ENCODE peak calls at places on chromosomes 2 and 18, in five cellular contexts. T is H1, M is K562, O is HepG2, X is A549. Q is an unnamed sample.

GRCh38 chr2:80102026-80102425 is 202.5 kb downstream of the LRRTM1 start:
- DNase-seq in X (no peak), M (no peak), T (no peak), O (no peak), Q (no peak)

GRCh38 chr18:60549338-60549960 is 176.9 kb upstream of the MC4R start:
- DNase-seq in T (peak), X (peak), M (peak), O (peak), Q (peak)

GRCh38 chr2:72165792-72166191 is 18.1 kb upstream of the CYP26B1 start:
- DNase-seq in X (peak), M (no peak), T (no peak), O (no peak), Q (no peak)

GRCh38 chr2:164850235-164850634 is 8.6 kb upstream of the COBLL1 start:
- DNase-seq in X (no peak), T (no peak), M (no peak), O (no peak), Q (no peak)

GRCh38 chr2:159738509-159739390 is 26.4 kb downstream of the MARCHF7 start:
- DNase-seq in O (no peak), X (peak), T (no peak), M (peak), Q (no peak)

GRCh38 chr2:102449370-102449974 is 23.6 kb upstream of the SLC9A4 start:
- DNase-seq in T (no peak), X (peak), M (peak), O (peak), Q (peak)

GRCh38 chr18:70422061-70422965 is 133.5 kb downstream of the SOCS6 start:
- DNase-seq in T (no peak), X (peak), O (peak), M (no peak), Q (peak)

GRCh38 chr2:237627463-237628321 is at the start of gene LRRFIP1:
- DNase-seq in O (no peak), M (no peak), X (no peak), T (no peak), Q (peak)

GRCh38 chr2:104368089-104368488 is 485.8 kb upstream of the POU3F3 start:
- DNase-seq in O (no peak), T (no peak), M (no peak), X (no peak), Q (no peak)

GRCh38 chr2:156065912-156066311 is 266.6 kb downstream of the NR4A2 start:
- DNase-seq in O (peak), T (no peak), M (no peak), X (peak), Q (no peak)

GRCh38 chr2:2871480-2872308 is 505.9 kb downstream of the EIPR1 start:
- DNase-seq in T (no peak), M (no peak), O (no peak), X (no peak), Q (no peak)

GRCh38 chr2:57987835-57988573 is 58.6 kb upstream of the VRK2 start:
- DNase-seq in M (no peak), T (no peak), O (no peak), X (no peak), Q (no peak)

GRCh38 chr2:67268806-67269205 is 128.3 kb upstream of the ETAA1 start:
- DNase-seq in M (no peak), X (peak), O (no peak), T (no peak), Q (peak)

GRCh38 chr18:57094199-57094598 is 52.7 kb upstream of the BOD1L2 start:
- DNase-seq in M (no peak), O (no peak), T (no peak), X (no peak), Q (no peak)

GRCh38 chr2:237774811-237775553 is 23.6 kb upstream of the RBM44 start:
- DNase-seq in X (peak), T (peak), M (peak), O (peak), Q (peak)

GRCh38 chr2:172861163-172861562 is 125.5 kb downstream of the RAPGEF4 start:
- DNase-seq in O (no peak), M (no peak), X (no peak), T (no peak), Q (peak)

GRCh38 chr18:3481696-3482210 is 31.8 kb downstream of the TGIF1 start:
- DNase-seq in T (no peak), M (peak), X (no peak), O (peak), Q (peak)

GRCh38 chr18:13831864-13832508 is 8.0 kb downstream of the MC5R start:
- DNase-seq in T (no peak), X (peak), O (peak), M (no peak), Q (no peak)

GRCh38 chr2:240703417-240704341 is 12.0 kb downstream of the AQP12A start:
- DNase-seq in T (no peak), X (no peak), O (no peak), M (no peak), Q (no peak)

GRCh38 chr2:107595749-107596148 is 230.9 kb upstream of the RGPD4 start:
- DNase-seq in X (peak), M (no peak), T (no peak), O (no peak), Q (no peak)

GRCh38 chr2:53949457-53949856 is 21.3 kb downstream of the PSME4 start:
- DNase-seq in O (no peak), T (no peak), M (no peak), X (no peak), Q (peak)

GRCh38 chr2:9445089-9445488 is 21.6 kb downstream of the CPSF3 start:
- DNase-seq in T (no peak), M (no peak), O (no peak), X (no peak), Q (no peak)

GRCh38 chr2:128641421-128642095 is 322.9 kb upstream of the HS6ST1 start:
- DNase-seq in T (no peak), O (no peak), X (no peak), M (no peak), Q (no peak)

GRCh38 chr2:102114290-102114721 is 28.2 kb upstream of the IL1R1 start:
- DNase-seq in T (no peak), X (no peak), O (peak), M (no peak), Q (peak)

GRCh38 chr2:3300224-3300623 is 77.4 kb downstream of the EIPR1 start:
- DNase-seq in O (no peak), X (no peak), T (no peak), M (no peak), Q (no peak)

GRCh38 chr2:69959425-69959824 is 2.0 kb downstream of the ASPRV1 start:
- DNase-seq in T (no peak), O (no peak), X (no peak), M (no peak), Q (no peak)

GRCh38 chr2:240614391-240614790 is 10.9 kb upstream of the GPR35 start:
- DNase-seq in T (no peak), X (no peak), O (no peak), M (no peak), Q (no peak)

GRCh38 chr2:32559136-32559535 is 68.7 kb upstream of the TTC27 start:
- DNase-seq in M (no peak), T (no peak), X (no peak), O (no peak), Q (no peak)

GRCh38 chr2:205321240-205321639 is 361.1 kb upstream of the NRP2 start:
- DNase-seq in O (no peak), X (no peak), T (no peak), M (no peak), Q (no peak)

GRCh38 chr2:240921319-240922233 is 15.4 kb downstream of the CROCC2 start:
- DNase-seq in T (no peak), O (no peak), X (peak), M (no peak), Q (no peak)

GRCh38 chr2:85735691-85736090 is 18.1 kb upstream of the ATOH8 start:
- DNase-seq in T (no peak), M (no peak), O (no peak), X (no peak), Q (peak)

GRCh38 chr18:3138274-3138975 is 81.3 kb downstream of the MYOM1 start:
- DNase-seq in M (no peak), T (no peak), O (no peak), X (no peak), Q (no peak)

GRCh38 chr2:176291768-176292393 is 22.6 kb downstream of the MTX2 start:
- DNase-seq in T (no peak), X (no peak), O (peak), M (no peak), Q (no peak)

GRCh38 chr2:21438949-21439348 is 315.2 kb downstream of the TDRD15 start:
- DNase-seq in T (no peak), M (no peak), X (peak), O (no peak), Q (no peak)

GRCh38 chr2:236562434-236562833 is 7.2 kb upstream of the ACKR3 start:
- DNase-seq in M (peak), X (peak), O (peak), T (no peak), Q (peak)
- TF ChIP-seq CTCF in M (peak), X (peak), O (peak), T (no peak), Q (peak)

DNA sequence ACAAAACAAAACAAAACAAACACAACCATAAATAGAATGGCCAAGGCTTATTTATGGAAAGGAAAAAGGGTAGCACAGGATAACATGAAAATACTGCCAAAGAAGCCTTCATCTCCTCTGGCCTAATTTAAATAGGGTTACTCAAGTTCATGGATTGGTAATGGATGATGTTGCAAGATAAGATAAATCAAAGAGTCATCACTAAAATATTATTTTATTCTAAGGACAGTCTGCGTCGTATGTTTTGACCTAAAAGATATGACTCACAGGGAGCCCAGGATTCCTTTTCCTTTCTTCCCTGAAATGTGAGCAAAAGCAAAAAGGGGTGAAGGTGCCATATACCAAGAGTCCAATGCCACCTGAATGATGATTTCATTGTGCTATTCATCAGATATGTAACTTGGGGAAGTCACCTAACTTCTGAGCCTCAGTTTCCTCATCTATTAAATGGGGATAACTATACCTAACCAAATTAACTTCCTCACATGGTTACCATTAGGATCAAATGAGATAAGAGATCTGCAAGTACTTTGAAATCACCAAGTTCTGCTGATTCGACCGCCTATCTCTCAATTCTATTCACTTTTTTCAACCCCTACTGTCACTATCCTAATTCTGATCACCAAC is 137.7 kb downstream of the THADA start:
- DNase-seq in T (no peak), O (no peak), M (no peak), X (peak), Q (peak)
- H3K4me2 ChIP-seq in T (no peak), O (no peak), M (no peak), X (peak), Q (peak)

GRCh38 chr2:149169653-149170052 is 131.2 kb downstream of the LYPD6B start:
- DNase-seq in M (no peak), X (no peak), T (no peak), O (no peak), Q (no peak)
- TF ChIP-seq JUN in M (no peak), X (no peak), T (no peak), O (no peak), Q (no peak)

GRCh38 chr2:41283079-41283765 is 764.6 kb upstream of the PKDCC start:
- DNase-seq in M (no peak), T (no peak), X (no peak), O (no peak), Q (no peak)
- TF ChIP-seq CTCF in M (no peak), T (no peak), X (no peak), O (peak), Q (peak)

GRCh38 chr2:47767880-47768609 is 14.9 kb upstream of the MSH6 start:
- DNase-seq in X (peak), O (peak), M (peak), T (peak), Q (peak)
- H3K4me2 ChIP-seq in X (peak), O (peak), M (peak), T (no peak), Q (no peak)

Q was measured in endothelial cell of umbilical vein.